ENCODE peak calls at places on chromosomes 6 and 20, in six cellular contexts. N is aorta, G is cardiac fibroblast, Q is RWPE1, V is GM12865, D is heart left ventricle. E is an unnamed sample.

GRCh38 chr20:10673176-10673830 is 496 bp downstream of the JAG1 start:
- DNase-seq in N (peak), G (no peak), Q (no peak), V (peak), D (peak), E (peak)

GRCh38 chr6:134020071-134020470 is 32.4 kb downstream of the SLC2A12 start:
- DNase-seq in N (no peak), G (no peak), Q (no peak), V (no peak), D (no peak), E (no peak)

GRCh38 chr6:151284431-151285060 is 44.8 kb downstream of the AKAP12 start:
- DNase-seq in N (no peak), G (peak), Q (no peak), V (peak), D (no peak), E (peak)

GRCh38 chr6:105798057-105798456 is 288.1 kb upstream of the PRDM1 start:
- DNase-seq in N (no peak), G (peak), Q (no peak), V (no peak), D (no peak), E (peak)

GRCh38 chr20:1825492-1825891 is 69.7 kb upstream of the SIRPA start:
- DNase-seq in N (no peak), G (peak), Q (no peak), V (no peak), D (no peak), E (no peak)

GRCh38 chr6:148747145-148747492 is 289 bp downstream of the UST start:
- DNase-seq in N (peak), G (peak), Q (no peak), V (no peak), D (peak), E (peak)

GRCh38 chr6:38370653-38371311 is 268.9 kb downstream of the BTBD9 start:
- DNase-seq in N (no peak), G (no peak), Q (no peak), V (no peak), D (no peak), E (no peak)

GRCh38 chr6:95574811-95575210 is 2.5 kb upstream of the MANEA start:
- DNase-seq in N (no peak), G (peak), Q (peak), V (no peak), D (no peak), E (no peak)